ENCODE peak calls at places on chromosomes 3 and 15, in ten cellular contexts. One of them, this sample, is unnamed. For H3K36me3, the result is how much of the 10 kb centered on the place peaks cover.

GRCh38 chr3:149120051-149120972 is 9.1 kb upstream of the HPS3 start:
- DNase-seq in A673: peak
- DNase-seq in osteoblast: peak
- DNase-seq in IMR-90: peak
- DNase-seq in mammary epithelial cell: peak
- DNase-seq in HCT116: peak
- DNase-seq in heart left ventricle: no peak
- DNase-seq in hepatocyte: peak
- DNase-seq in kidney epithelial cell: no peak
- DNase-seq in GM23338: peak
- DNase-seq in this sample: peak

GRCh38 chr15:31387483-31388118 is 61.0 kb downstream of the KLF13 start:
- DNase-seq in A673: no peak
- DNase-seq in osteoblast: peak
- DNase-seq in IMR-90: peak
- DNase-seq in mammary epithelial cell: peak
- DNase-seq in HCT116: no peak
- DNase-seq in heart left ventricle: peak
- DNase-seq in hepatocyte: no peak
- DNase-seq in kidney epithelial cell: no peak
- DNase-seq in GM23338: no peak
- DNase-seq in this sample: peak

GRCh38 chr15:80591938-80592825 is 102.9 kb upstream of the ABHD17C start:
- DNase-seq in A673: no peak
- DNase-seq in osteoblast: no peak
- DNase-seq in IMR-90: no peak
- DNase-seq in mammary epithelial cell: no peak
- DNase-seq in HCT116: no peak
- DNase-seq in heart left ventricle: no peak
- DNase-seq in hepatocyte: no peak
- DNase-seq in kidney epithelial cell: no peak
- DNase-seq in GM23338: no peak
- DNase-seq in this sample: no peak

GRCh38 chr3:46671541-46672348 is 21.7 kb downstream of the ALS2CL start:
- DNase-seq in A673: no peak
- DNase-seq in osteoblast: peak
- DNase-seq in IMR-90: no peak
- DNase-seq in mammary epithelial cell: no peak
- DNase-seq in HCT116: no peak
- DNase-seq in heart left ventricle: peak
- DNase-seq in hepatocyte: no peak
- DNase-seq in kidney epithelial cell: no peak
- DNase-seq in GM23338: no peak
- DNase-seq in this sample: no peak

GRCh38 chr3:188947401-188947982 is 224.3 kb upstream of the TPRG1 start:
- DNase-seq in A673: peak
- DNase-seq in osteoblast: peak
- DNase-seq in IMR-90: peak
- DNase-seq in mammary epithelial cell: peak
- DNase-seq in HCT116: peak
- DNase-seq in heart left ventricle: peak
- DNase-seq in hepatocyte: peak
- DNase-seq in kidney epithelial cell: peak
- DNase-seq in GM23338: peak
- DNase-seq in this sample: peak

GRCh38 chr3:122512284-122512683 is 2.5 kb downstream of the KPNA1 start:
- DNase-seq in A673: no peak
- DNase-seq in osteoblast: no peak
- DNase-seq in IMR-90: no peak
- DNase-seq in mammary epithelial cell: no peak
- DNase-seq in HCT116: no peak
- DNase-seq in heart left ventricle: no peak
- DNase-seq in hepatocyte: no peak
- DNase-seq in kidney epithelial cell: no peak
- DNase-seq in GM23338: peak
- DNase-seq in this sample: no peak

GRCh38 chr3:43695443-43695842 is 4.7 kb downstream of the ABHD5 start:
- DNase-seq in A673: no peak
- DNase-seq in osteoblast: no peak
- DNase-seq in IMR-90: peak
- DNase-seq in mammary epithelial cell: peak
- DNase-seq in HCT116: no peak
- DNase-seq in heart left ventricle: no peak
- DNase-seq in hepatocyte: no peak
- DNase-seq in kidney epithelial cell: no peak
- DNase-seq in GM23338: no peak
- DNase-seq in this sample: peak

GRCh38 chr15:88394553-88395159 is 72.5 kb downstream of the MRPL46 start:
- DNase-seq in A673: no peak
- DNase-seq in osteoblast: peak
- DNase-seq in IMR-90: no peak
- DNase-seq in mammary epithelial cell: peak
- DNase-seq in HCT116: no peak
- DNase-seq in heart left ventricle: no peak
- DNase-seq in hepatocyte: no peak
- DNase-seq in kidney epithelial cell: no peak
- DNase-seq in GM23338: no peak
- DNase-seq in this sample: no peak

GRCh38 chr3:128001576-128001975 is 50.7 kb upstream of the SEC61A1 start:
- DNase-seq in A673: no peak
- DNase-seq in osteoblast: no peak
- DNase-seq in IMR-90: no peak
- DNase-seq in mammary epithelial cell: no peak
- DNase-seq in HCT116: no peak
- DNase-seq in heart left ventricle: no peak
- DNase-seq in hepatocyte: no peak
- DNase-seq in kidney epithelial cell: no peak
- DNase-seq in GM23338: peak
- DNase-seq in this sample: no peak

GRCh38 chr15:55587321-55588069 is 650 bp downstream of the PYGO1 start:
- DNase-seq in A673: peak
- DNase-seq in osteoblast: peak
- DNase-seq in IMR-90: peak
- DNase-seq in mammary epithelial cell: peak
- DNase-seq in HCT116: no peak
- DNase-seq in heart left ventricle: peak
- DNase-seq in hepatocyte: peak
- DNase-seq in kidney epithelial cell: no peak
- DNase-seq in GM23338: peak
- DNase-seq in this sample: no peak

GRCh38 chr3:89690649-89691048 is 583.2 kb downstream of the EPHA3 start:
- DNase-seq in A673: peak
- DNase-seq in osteoblast: no peak
- DNase-seq in IMR-90: peak
- DNase-seq in mammary epithelial cell: no peak
- DNase-seq in HCT116: no peak
- DNase-seq in heart left ventricle: no peak
- DNase-seq in hepatocyte: no peak
- DNase-seq in kidney epithelial cell: no peak
- DNase-seq in GM23338: peak
- DNase-seq in this sample: no peak

GRCh38 chr3:194205675-194206133 is 69.8 kb downstream of the HES1 start:
- DNase-seq in A673: peak
- DNase-seq in osteoblast: peak
- DNase-seq in IMR-90: no peak
- DNase-seq in mammary epithelial cell: no peak
- DNase-seq in HCT116: peak
- DNase-seq in heart left ventricle: no peak
- DNase-seq in hepatocyte: no peak
- DNase-seq in kidney epithelial cell: no peak
- DNase-seq in GM23338: peak
- DNase-seq in this sample: no peak

GRCh38 chr3:64693031-64693430 is 5.2 kb upstream of the ADAMTS9 start:
- DNase-seq in A673: no peak
- DNase-seq in osteoblast: no peak
- DNase-seq in IMR-90: no peak
- DNase-seq in mammary epithelial cell: no peak
- DNase-seq in HCT116: no peak
- DNase-seq in heart left ventricle: no peak
- DNase-seq in hepatocyte: no peak
- DNase-seq in kidney epithelial cell: no peak
- DNase-seq in GM23338: no peak
- DNase-seq in this sample: no peak

GRCh38 chr15:37773111-37773860 is 161.2 kb upstream of the TMCO5A start:
- DNase-seq in A673: no peak
- DNase-seq in osteoblast: peak
- DNase-seq in IMR-90: peak
- DNase-seq in mammary epithelial cell: peak
- DNase-seq in HCT116: no peak
- DNase-seq in heart left ventricle: no peak
- DNase-seq in hepatocyte: no peak
- DNase-seq in kidney epithelial cell: no peak
- DNase-seq in GM23338: no peak
- DNase-seq in this sample: peak

GRCh38 chr3:58021072-58021959 is 13.1 kb downstream of the FLNB start:
- DNase-seq in A673: no peak
- DNase-seq in osteoblast: no peak
- DNase-seq in IMR-90: no peak
- DNase-seq in mammary epithelial cell: peak
- DNase-seq in HCT116: no peak
- DNase-seq in heart left ventricle: no peak
- DNase-seq in hepatocyte: no peak
- DNase-seq in kidney epithelial cell: no peak
- DNase-seq in GM23338: peak
- DNase-seq in this sample: no peak
- H3K4me3 ChIP-seq in A673: no peak
- H3K4me3 ChIP-seq in osteoblast: no peak
- H3K4me3 ChIP-seq in IMR-90: no peak
- H3K4me3 ChIP-seq in mammary epithelial cell: no peak
- H3K4me3 ChIP-seq in HCT116: no peak
- H3K4me3 ChIP-seq in heart left ventricle: no peak
- H3K4me3 ChIP-seq in hepatocyte: no peak
- H3K4me3 ChIP-seq in kidney epithelial cell: no peak
- H3K4me3 ChIP-seq in GM23338: peak
- H3K4me3 ChIP-seq in this sample: no peak

GRCh38 chr15:63156086-63156707 is 1.1 kb downstream of the RPS27L start:
- DNase-seq in A673: no peak
- DNase-seq in osteoblast: no peak
- DNase-seq in IMR-90: no peak
- DNase-seq in mammary epithelial cell: no peak
- DNase-seq in HCT116: no peak
- DNase-seq in heart left ventricle: no peak
- DNase-seq in hepatocyte: no peak
- DNase-seq in kidney epithelial cell: no peak
- DNase-seq in GM23338: no peak
- DNase-seq in this sample: no peak
- TF ChIP-seq CTCF in A673: no peak
- TF ChIP-seq CTCF in osteoblast: no peak
- TF ChIP-seq CTCF in IMR-90: no peak
- TF ChIP-seq CTCF in mammary epithelial cell: no peak
- TF ChIP-seq CTCF in HCT116: no peak
- TF ChIP-seq CTCF in heart left ventricle: no peak
- TF ChIP-seq CTCF in hepatocyte: no peak
- TF ChIP-seq CTCF in kidney epithelial cell: no peak
- TF ChIP-seq CTCF in GM23338: no peak
- TF ChIP-seq CTCF in this sample: no peak

GRCh38 chr3:39088456-39088855 is 19.0 kb downstream of the GORASP1 start:
- DNase-seq in A673: no peak
- DNase-seq in osteoblast: no peak
- DNase-seq in IMR-90: no peak
- DNase-seq in mammary epithelial cell: no peak
- DNase-seq in HCT116: no peak
- DNase-seq in heart left ventricle: no peak
- DNase-seq in hepatocyte: no peak
- DNase-seq in kidney epithelial cell: no peak
- DNase-seq in GM23338: no peak
- DNase-seq in this sample: no peak

GRCh38 chr3:39095146-39095677 is 12.2 kb downstream of the GORASP1 start:
- DNase-seq in A673: no peak
- DNase-seq in osteoblast: no peak
- DNase-seq in IMR-90: no peak
- DNase-seq in mammary epithelial cell: no peak
- DNase-seq in HCT116: no peak
- DNase-seq in heart left ventricle: no peak
- DNase-seq in hepatocyte: no peak
- DNase-seq in kidney epithelial cell: no peak
- DNase-seq in GM23338: no peak
- DNase-seq in this sample: no peak

GRCh38 chr3:39086066-39086657 is 21.3 kb downstream of the GORASP1 start:
- DNase-seq in A673: no peak
- DNase-seq in osteoblast: no peak
- DNase-seq in IMR-90: no peak
- DNase-seq in mammary epithelial cell: no peak
- DNase-seq in HCT116: no peak
- DNase-seq in heart left ventricle: no peak
- DNase-seq in hepatocyte: no peak
- DNase-seq in kidney epithelial cell: no peak
- DNase-seq in GM23338: no peak
- DNase-seq in this sample: no peak

GRCh38 chr3:39088889-39089288 is 18.5 kb downstream of the GORASP1 start:
- DNase-seq in A673: no peak
- DNase-seq in osteoblast: no peak
- DNase-seq in IMR-90: peak
- DNase-seq in mammary epithelial cell: no peak
- DNase-seq in HCT116: no peak
- DNase-seq in heart left ventricle: no peak
- DNase-seq in hepatocyte: no peak
- DNase-seq in kidney epithelial cell: no peak
- DNase-seq in GM23338: no peak
- DNase-seq in this sample: no peak

GRCh38 chr3:39090922-39091321 is 16.5 kb downstream of the GORASP1 start:
- DNase-seq in A673: no peak
- DNase-seq in osteoblast: peak
- DNase-seq in IMR-90: peak
- DNase-seq in mammary epithelial cell: peak
- DNase-seq in HCT116: no peak
- DNase-seq in heart left ventricle: no peak
- DNase-seq in hepatocyte: no peak
- DNase-seq in kidney epithelial cell: no peak
- DNase-seq in GM23338: no peak
- DNase-seq in this sample: no peak
- H3K36me3 ChIP-seq in A673: under half
- H3K36me3 ChIP-seq in osteoblast: half or more
- H3K36me3 ChIP-seq in IMR-90: under half
- H3K36me3 ChIP-seq in mammary epithelial cell: under half
- H3K36me3 ChIP-seq in HCT116: under half
- H3K36me3 ChIP-seq in heart left ventricle: half or more
- H3K36me3 ChIP-seq in hepatocyte: under half
- H3K36me3 ChIP-seq in kidney epithelial cell: under half
- H3K36me3 ChIP-seq in GM23338: under half
- H3K36me3 ChIP-seq in this sample: under half

DNA sequence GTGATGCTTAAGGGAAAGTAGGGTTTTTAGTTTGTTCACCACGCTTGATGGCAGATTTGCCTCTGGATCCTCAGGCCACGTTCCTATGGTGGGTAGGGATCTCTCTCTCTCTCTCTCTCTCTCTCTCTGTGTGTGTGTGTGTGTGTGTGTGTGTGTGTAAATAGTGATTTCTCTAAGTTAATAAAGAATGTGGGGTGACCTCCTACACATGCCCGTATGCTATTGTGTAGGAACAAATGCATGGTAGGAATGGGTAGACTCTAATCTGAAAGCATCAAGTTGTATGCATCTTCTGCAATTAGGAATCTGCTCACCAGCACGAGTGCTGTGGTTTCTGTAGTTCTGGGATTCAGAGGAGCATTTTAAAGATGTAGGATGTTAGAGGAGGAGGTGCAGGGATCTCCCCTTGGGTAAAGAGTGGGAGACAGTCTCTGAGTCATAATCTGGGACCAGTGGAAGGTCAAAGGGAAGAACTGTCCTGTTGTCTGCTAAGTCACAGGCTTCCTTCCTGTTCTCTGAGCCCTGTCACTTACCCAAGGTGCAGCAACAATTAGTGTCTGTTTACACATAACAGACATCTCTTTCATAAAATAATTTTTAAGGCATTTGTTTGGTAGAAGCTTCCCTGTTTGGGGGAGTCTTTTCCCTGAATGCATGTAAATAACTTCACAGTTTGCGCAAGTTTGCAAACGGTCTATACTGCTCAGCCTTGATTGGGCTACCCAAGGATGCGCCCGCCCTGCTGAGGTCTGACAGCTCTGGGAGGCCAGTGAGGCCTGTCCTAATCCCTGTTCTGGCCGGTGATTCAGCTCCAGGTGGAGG is 139.8 kb downstream of the IGF1R start:
- DNase-seq in A673: no peak
- DNase-seq in osteoblast: no peak
- DNase-seq in IMR-90: peak
- DNase-seq in mammary epithelial cell: no peak
- DNase-seq in HCT116: no peak
- DNase-seq in heart left ventricle: peak
- DNase-seq in hepatocyte: peak
- DNase-seq in kidney epithelial cell: no peak
- DNase-seq in GM23338: no peak
- DNase-seq in this sample: no peak
- H3K4me3 ChIP-seq in A673: no peak
- H3K4me3 ChIP-seq in osteoblast: no peak
- H3K4me3 ChIP-seq in IMR-90: no peak
- H3K4me3 ChIP-seq in mammary epithelial cell: no peak
- H3K4me3 ChIP-seq in HCT116: no peak
- H3K4me3 ChIP-seq in heart left ventricle: no peak
- H3K4me3 ChIP-seq in hepatocyte: no peak
- H3K4me3 ChIP-seq in kidney epithelial cell: no peak
- H3K4me3 ChIP-seq in GM23338: no peak
- H3K4me3 ChIP-seq in this sample: no peak